ENCODE peak calls at places on chromosomes 1 and 21, in eight cellular contexts. F is HCEC 1CT; Y is T1000; E is CD8-positive, alpha-beta T cell; N is activated CD8-positive, alpha-beta memory T cell treated with anti-CD3 and anti-CD28 coated beads for 4 hours; B is stimulated activated CD4-positive, alpha-beta T cell treated with anti-CD3 and anti-CD28 coated beads, Interleukin-2, amount 100 ng/mL, for 24 hours; R is AG08395; K is progenitor cell of endocrine pancreas. W is an unnamed sample.

GRCh38 chr1:55375617-55376258 is 160.6 kb upstream of the USP24 start:
- DNase-seq in B (peak), E (no peak), F (peak), R (peak), N (no peak), Y (peak), K (peak), W (peak)

GRCh38 chr1:119674835-119675289 is 26.8 kb upstream of the ZNF697 start:
- DNase-seq in B (peak), N (no peak), K (no peak), F (peak), R (peak), Y (peak), E (no peak), W (no peak)

GRCh38 chr1:19113362-19114092 is 96.5 kb downstream of the UBR4 start:
- DNase-seq in N (no peak), B (peak), F (peak), K (peak), R (peak), Y (peak), E (peak), W (no peak)

GRCh38 chr1:110053557-110054428 is 16.7 kb downstream of the ALX3 start:
- DNase-seq in Y (no peak), R (peak), E (peak), F (no peak), B (peak), K (peak), N (peak), W (no peak)

GRCh38 chr1:214213136-214213535 is 67.8 kb upstream of the SMYD2 start:
- DNase-seq in Y (peak), K (no peak), E (no peak), N (no peak), B (no peak), R (peak), F (peak), W (no peak)

GRCh38 chr21:40631201-40631600 is 215.8 kb downstream of the DSCAM start:
- DNase-seq in N (no peak), K (no peak), E (no peak), Y (no peak), F (no peak), B (no peak), R (peak), W (no peak)

GRCh38 chr1:171898956-171899355 is 57.7 kb downstream of the DNM3 start:
- DNase-seq in B (no peak), K (no peak), E (no peak), R (no peak), N (no peak), Y (no peak), F (no peak), W (no peak)

GRCh38 chr1:204124639-204125038 is 27.2 kb downstream of the ETNK2 start:
- DNase-seq in Y (no peak), K (no peak), B (no peak), F (no peak), E (no peak), R (no peak), N (no peak), W (no peak)

GRCh38 chr1:55443175-55443933 is 228.2 kb upstream of the USP24 start:
- DNase-seq in N (no peak), K (no peak), Y (peak), F (peak), R (peak), B (no peak), E (no peak), W (peak)

GRCh38 chr1:200474633-200475032 is 64.8 kb upstream of the ZNF281 start:
- DNase-seq in K (no peak), R (no peak), N (no peak), E (no peak), B (no peak), Y (no peak), F (no peak), W (no peak)

GRCh38 chr21:25385912-25386474 is 221.3 kb downstream of the MRPL39 start:
- DNase-seq in Y (no peak), B (no peak), E (no peak), R (peak), F (peak), N (no peak), K (peak), W (peak)

GRCh38 chr1:55781944-55782482 is 566.8 kb upstream of the USP24 start:
- DNase-seq in B (no peak), R (peak), Y (peak), K (no peak), E (no peak), F (peak), N (no peak), W (peak)

GRCh38 chr21:29372063-29372802 is 73.5 kb downstream of the BACH1 start:
- DNase-seq in N (peak), K (peak), E (peak), R (peak), Y (peak), F (peak), B (peak), W (peak)

GRCh38 chr1:112807117-112807516 is 92.0 kb upstream of the PPM1J start:
- DNase-seq in K (no peak), F (no peak), Y (no peak), B (no peak), N (no peak), E (no peak), R (no peak), W (no peak)

GRCh38 chr21:38979271-38980196 is 173.8 kb downstream of the ETS2 start:
- DNase-seq in Y (no peak), R (peak), N (no peak), E (no peak), K (no peak), B (no peak), F (peak), W (no peak)

GRCh38 chr1:171966426-171967220 is 125.3 kb downstream of the DNM3 start:
- DNase-seq in E (no peak), Y (no peak), N (no peak), K (no peak), F (no peak), R (no peak), B (no peak), W (no peak)

W was measured in AG04450.